ENCODE peak calls at places on chromosomes 12 and 14, in ten cellular contexts. B is effector memory CD8-positive, alpha-beta T cell; T is ovary; M is renal cortical epithelial cell; L is HCEC 1CT; A is A549; E is germinal center; X is stimulated activated CD4-positive, alpha-beta T cell treated with anti-CD3 and anti-CD28 coated beads, Interleukin-2, amount 100 ng/mL, for 48 hours; W is AG08396; I is C1 segment of cervical spinal cord. R is an unnamed sample.

GRCh38 chr12:105100998-105101397 is 6.5 kb upstream of the WASHC4 start:
- DNase-seq in B (no peak), T (no peak), M (peak), L (peak), A (no peak), E (no peak), X (no peak), W (peak), I (no peak), R (no peak)

GRCh38 chr14:77653473-77653872 is 37.0 kb upstream of the SPTLC2 start:
- DNase-seq in B (no peak), T (no peak), M (no peak), L (peak), A (no peak), E (no peak), X (no peak), W (no peak), I (no peak), R (no peak)

GRCh38 chr12:48788852-48789775 is at the start of gene ADCY6:
- DNase-seq in B (no peak), T (peak), M (peak), L (peak), A (peak), E (no peak), X (no peak), W (peak), I (peak), R (no peak)

GRCh38 chr12:94305293-94305957 is 154.2 kb downstream of the CEP83 start:
- DNase-seq in B (no peak), T (no peak), M (no peak), L (no peak), A (no peak), E (no peak), X (peak), W (peak), I (no peak), R (no peak)

GRCh38 chr14:33332497-33332896 is 393.8 kb downstream of the NPAS3 start:
- DNase-seq in B (no peak), T (no peak), M (no peak), L (no peak), A (no peak), E (no peak), X (no peak), W (no peak), I (peak), R (no peak)

GRCh38 chr12:57118711-57119271 is 7.6 kb upstream of the STAT6 start:
- DNase-seq in B (no peak), T (no peak), M (peak), L (peak), A (no peak), E (no peak), X (no peak), W (no peak), I (no peak), R (no peak)

GRCh38 chr14:50943261-50943942 is 881 bp downstream of the PYGL start:
- DNase-seq in B (no peak), T (peak), M (peak), L (peak), A (peak), E (no peak), X (no peak), W (peak), I (no peak), R (no peak)

GRCh38 chr12:92908108-92908507 is 21.0 kb downstream of the EEA1 start:
- DNase-seq in B (no peak), T (no peak), M (no peak), L (no peak), A (no peak), E (no peak), X (no peak), W (no peak), I (no peak), R (no peak)

GRCh38 chr12:66647034-66647691 is 31.7 kb downstream of the GRIP1 start:
- DNase-seq in B (no peak), T (no peak), M (peak), L (peak), A (no peak), E (no peak), X (no peak), W (peak), I (no peak), R (no peak)

GRCh38 chr14:94595912-94596311 is 14.7 kb downstream of the SERPINA5 start:
- DNase-seq in B (no peak), T (no peak), M (no peak), L (no peak), A (no peak), E (no peak), X (no peak), W (no peak), I (no peak), R (no peak)

GRCh38 chr14:33435911-33436310 is 497.2 kb downstream of the NPAS3 start:
- DNase-seq in B (no peak), T (no peak), M (peak), L (no peak), A (no peak), E (no peak), X (no peak), W (no peak), I (no peak), R (no peak)

GRCh38 chr14:70525691-70526090 is 9.1 kb downstream of the ADAM20 start:
- DNase-seq in B (no peak), T (no peak), M (no peak), L (no peak), A (no peak), E (no peak), X (no peak), W (no peak), I (no peak), R (no peak)

GRCh38 chr14:63544641-63545234 is 1.6 kb upstream of the PPP2R5E start:
- DNase-seq in B (no peak), T (no peak), M (no peak), L (peak), A (peak), E (no peak), X (no peak), W (peak), I (no peak), R (no peak)

GRCh38 chr14:79246200-79246599 is 965.1 kb downstream of the DIO2 start:
- DNase-seq in B (no peak), T (no peak), M (no peak), L (no peak), A (no peak), E (no peak), X (no peak), W (no peak), I (no peak), R (no peak)

GRCh38 chr14:33065634-33066033 is 127.0 kb downstream of the NPAS3 start:
- DNase-seq in B (no peak), T (no peak), M (no peak), L (no peak), A (no peak), E (no peak), X (no peak), W (no peak), I (no peak), R (no peak)

GRCh38 chr12:94141892-94142291 is 6.5 kb upstream of the PLXNC1 start:
- DNase-seq in B (no peak), T (no peak), M (no peak), L (no peak), A (no peak), E (no peak), X (no peak), W (no peak), I (no peak), R (no peak)

GRCh38 chr14:39265032-39265431 is 31.3 kb downstream of the MIA2 start:
- DNase-seq in B (no peak), T (no peak), M (peak), L (peak), A (no peak), E (no peak), X (no peak), W (no peak), I (no peak), R (peak)

GRCh38 chr14:73312697-73313096 is 75.4 kb downstream of the PAPLN start:
- DNase-seq in B (no peak), T (no peak), M (no peak), L (no peak), A (no peak), E (no peak), X (no peak), W (no peak), I (no peak), R (no peak)

GRCh38 chr12:52528641-52529143 is 8.5 kb upstream of the KRT5 start:
- DNase-seq in B (no peak), T (no peak), M (no peak), L (no peak), A (no peak), E (no peak), X (no peak), W (no peak), I (peak), R (no peak)

GRCh38 chr12:117032593-117033381 is 66.4 kb downstream of the TESC start:
- DNase-seq in B (no peak), T (peak), M (no peak), L (no peak), A (no peak), E (peak), X (no peak), W (peak), I (no peak), R (no peak)

GRCh38 chr12:94922561-94922960 is 80.9 kb downstream of the NDUFA12 start:
- DNase-seq in B (no peak), T (no peak), M (no peak), L (no peak), A (no peak), E (no peak), X (no peak), W (no peak), I (no peak), R (no peak)

GRCh38 chr12:69239286-69239921 is at the start of gene CPSF6:
- DNase-seq in B (peak), T (peak), M (peak), L (peak), A (peak), E (peak), X (peak), W (peak), I (peak), R (peak)

GRCh38 chr12:59444932-59445331 is 150.9 kb upstream of the SLC16A7 start:
- DNase-seq in B (no peak), T (no peak), M (peak), L (no peak), A (no peak), E (no peak), X (no peak), W (no peak), I (no peak), R (no peak)

GRCh38 chr12:53061404-53062010 is 11.6 kb downstream of the TNS2 start:
- DNase-seq in B (no peak), T (peak), M (peak), L (no peak), A (peak), E (no peak), X (no peak), W (no peak), I (no peak), R (no peak)

GRCh38 chr12:123134265-123134664 is 16.6 kb downstream of the PITPNM2 start:
- DNase-seq in B (no peak), T (no peak), M (peak), L (no peak), A (no peak), E (no peak), X (no peak), W (no peak), I (no peak), R (no peak)

GRCh38 chr12:79689041-79689476 is 1.7 kb downstream of the PAWR start:
- DNase-seq in B (no peak), T (no peak), M (peak), L (peak), A (no peak), E (peak), X (no peak), W (no peak), I (no peak), R (no peak)

GRCh38 chr12:48794870-48795269 is 6.0 kb upstream of the ADCY6 start:
- DNase-seq in B (no peak), T (no peak), M (peak), L (no peak), A (no peak), E (no peak), X (no peak), W (no peak), I (no peak), R (no peak)

GRCh38 chr12:124508323-124509096 is 58.9 kb downstream of the NCOR2 start:
- DNase-seq in B (no peak), T (no peak), M (no peak), L (no peak), A (no peak), E (no peak), X (no peak), W (no peak), I (no peak), R (no peak)

GRCh38 chr14:66105819-66106218 is 380.4 kb upstream of the CCDC196 start:
- DNase-seq in B (no peak), T (no peak), M (peak), L (no peak), A (no peak), E (no peak), X (no peak), W (no peak), I (no peak), R (no peak)

GRCh38 chr12:28958553-28959195 is 190.4 kb upstream of the FAR2 start:
- DNase-seq in B (no peak), T (no peak), M (peak), L (peak), A (no peak), E (no peak), X (no peak), W (no peak), I (no peak), R (no peak)

GRCh38 chr12:132151766-132152410 is 7.6 kb downstream of the NOC4L start:
- DNase-seq in B (no peak), T (peak), M (no peak), L (no peak), A (no peak), E (no peak), X (no peak), W (no peak), I (no peak), R (no peak)

GRCh38 chr14:39060818-39061437 is 42.1 kb downstream of the SEC23A start:
- DNase-seq in B (no peak), T (no peak), M (no peak), L (no peak), A (no peak), E (peak), X (no peak), W (no peak), I (no peak), R (no peak)

GRCh38 chr12:66379613-66380012 is 77.3 kb downstream of the HELB start:
- DNase-seq in B (no peak), T (no peak), M (no peak), L (no peak), A (no peak), E (no peak), X (no peak), W (no peak), I (no peak), R (no peak)

GRCh38 chr12:75848533-75848932 is 183.0 kb downstream of the PHLDA1 start:
- DNase-seq in B (no peak), T (no peak), M (no peak), L (no peak), A (no peak), E (no peak), X (no peak), W (no peak), I (peak), R (no peak)

GRCh38 chr14:68695326-68695768 is 97.5 kb downstream of the ZFP36L1 start:
- DNase-seq in B (no peak), T (peak), M (peak), L (peak), A (peak), E (no peak), X (no peak), W (peak), I (no peak), R (no peak)

GRCh38 chr12:130131025-130131424 is 31.2 kb upstream of the FZD10 start:
- DNase-seq in B (no peak), T (no peak), M (no peak), L (no peak), A (no peak), E (no peak), X (no peak), W (no peak), I (no peak), R (no peak)

R was measured in HL-60.